ENCODE peak calls at places on chromosomes 1 and 21, in five cellular contexts. K is NT2/D1; I is mucosa of descending colon; S is stimulated activated CD4-positive, alpha-beta T cell treated with anti-CD3 and anti-CD28 coated beads, TNF-alpha, amount 100 ng/mL, for 48 hours; X is NCI-H510A treated with DMSO at 0.1 percent for 48 hours. E is an unnamed sample.

GRCh38 chr1:226655251-226656163 is 83.6 kb downstream of the ITPKB start:
- DNase-seq in K (no peak), I (peak), S (no peak), X (peak), E (no peak)

GRCh38 chr1:32341186-32341757 is 5.2 kb upstream of the MARCKSL1 start:
- DNase-seq in K (no peak), I (no peak), S (no peak), X (no peak), E (no peak)

GRCh38 chr1:206557636-206558473 is 50.5 kb downstream of the RASSF5 start:
- DNase-seq in K (no peak), I (no peak), S (no peak), X (peak), E (peak)

GRCh38 chr1:69777933-69778332 is 210.2 kb downstream of the LRRC7 start:
- DNase-seq in K (no peak), I (no peak), S (no peak), X (no peak), E (no peak)

GRCh38 chr21:31225713-31226112 is 118.3 kb downstream of the TIAM1 start:
- DNase-seq in K (no peak), I (no peak), S (no peak), X (no peak), E (no peak)

GRCh38 chr1:224632381-224632871 is 16.3 kb downstream of the CNIH3 start:
- DNase-seq in K (no peak), I (no peak), S (no peak), X (no peak), E (peak)

GRCh38 chr1:6962956-6963915 is 178.0 kb downstream of the CAMTA1 start:
- DNase-seq in K (peak), I (peak), S (peak), X (no peak), E (peak)

GRCh38 chr1:159823401-159823800 is 3.3 kb upstream of the SLAMF8 start:
- DNase-seq in K (no peak), I (peak), S (no peak), X (peak), E (no peak)

GRCh38 chr1:227948493-227949260 is 945 bp upstream of the WNT9A start:
- DNase-seq in K (no peak), I (peak), S (no peak), X (peak), E (peak)

E was measured in stomach.